ENCODE peak calls at places on chromosomes 3 and 15, in nine cellular contexts. I is neural progenitor cell, K is adrenal gland, W is upper lobe of right lung, J is left lung, G is thoracic aorta, M is brain microvascular endothelial cell, B is hepatocyte, A is heart left ventricle. P is an unnamed sample.

GRCh38 chr3:148175215-148175614 is 522.5 kb upstream of the AGTR1 start:
- DNase-seq in I (no peak), K (no peak), W (no peak), J (no peak), G (no peak), M (no peak), B (no peak), A (no peak), P (peak)

GRCh38 chr3:188449421-188449820 is 295.5 kb downstream of the LPP start:
- DNase-seq in I (no peak), K (no peak), W (no peak), J (no peak), G (no peak), M (no peak), B (no peak), A (no peak), P (no peak)

GRCh38 chr3:170752571-170753155 is 117.3 kb downstream of the RPL22L1 start:
- DNase-seq in I (no peak), K (no peak), W (no peak), J (no peak), G (no peak), M (no peak), B (no peak), A (no peak), P (no peak)

GRCh38 chr3:42578054-42578453 is 3.7 kb downstream of the SEC22C start:
- DNase-seq in I (no peak), K (no peak), W (no peak), J (no peak), G (no peak), M (no peak), B (no peak), A (no peak), P (no peak)

GRCh38 chr3:17632401-17633100 is 109.9 kb downstream of the TBC1D5 start:
- DNase-seq in I (no peak), K (peak), W (no peak), J (no peak), G (no peak), M (peak), B (peak), A (no peak), P (no peak)

GRCh38 chr3:178001670-178002101 is 534.5 kb upstream of the KCNMB2 start:
- DNase-seq in I (no peak), K (no peak), W (no peak), J (no peak), G (no peak), M (no peak), B (no peak), A (no peak), P (no peak)

GRCh38 chr3:146404451-146404850 is 64.9 kb downstream of the PLSCR2 start:
- DNase-seq in I (no peak), K (no peak), W (no peak), J (no peak), G (no peak), M (no peak), B (no peak), A (no peak), P (no peak)

GRCh38 chr3:102400766-102401165 is 34.0 kb upstream of the ZPLD1 start:
- DNase-seq in I (no peak), K (no peak), W (no peak), J (no peak), G (no peak), M (peak), B (no peak), A (no peak), P (no peak)

GRCh38 chr3:150303776-150304175 is 104.3 kb upstream of the TSC22D2 start:
- DNase-seq in I (peak), K (no peak), W (no peak), J (no peak), G (no peak), M (no peak), B (no peak), A (no peak), P (no peak)

GRCh38 chr3:94234177-94234788 is 171.4 kb downstream of the NSUN3 start:
- DNase-seq in I (peak), K (peak), W (no peak), J (no peak), G (no peak), M (peak), B (peak), A (no peak), P (peak)

GRCh38 chr3:48466386-48467109 is 20.0 kb downstream of the ATRIP start:
- DNase-seq in I (no peak), K (peak), W (peak), J (no peak), G (no peak), M (no peak), B (no peak), A (peak), P (no peak)

GRCh38 chr3:50127251-50127671 is 27.9 kb upstream of the SEMA3F start:
- DNase-seq in I (no peak), K (no peak), W (peak), J (peak), G (no peak), M (no peak), B (no peak), A (no peak), P (peak)

GRCh38 chr15:58303236-58303635 is 128.6 kb upstream of the LIPC start:
- DNase-seq in I (no peak), K (no peak), W (no peak), J (no peak), G (no peak), M (no peak), B (no peak), A (no peak), P (no peak)

GRCh38 chr3:32340039-32340438 is 51.6 kb upstream of the CMTM7 start:
- DNase-seq in I (peak), K (peak), W (no peak), J (no peak), G (no peak), M (peak), B (peak), A (no peak), P (no peak)

GRCh38 chr3:31402118-31402517 is 130.6 kb upstream of the STT3B start:
- DNase-seq in I (no peak), K (no peak), W (no peak), J (no peak), G (no peak), M (no peak), B (no peak), A (no peak), P (no peak)

GRCh38 chr3:129123314-129124060 is 1.9 kb upstream of the RAB43 start:
- DNase-seq in I (no peak), K (no peak), W (peak), J (no peak), G (no peak), M (no peak), B (peak), A (no peak), P (peak)

GRCh38 chr3:12895391-12896205 is 54.2 kb upstream of the RPL32 start:
- DNase-seq in I (no peak), K (peak), W (no peak), J (no peak), G (no peak), M (no peak), B (no peak), A (peak), P (no peak)

GRCh38 chr15:92098869-92099268 is 245.4 kb downstream of the SLCO3A1 start:
- DNase-seq in I (peak), K (no peak), W (no peak), J (no peak), G (no peak), M (no peak), B (no peak), A (peak), P (no peak)

GRCh38 chr3:24591661-24592555 is 97.3 kb upstream of the THRB start:
- DNase-seq in I (no peak), K (no peak), W (no peak), J (no peak), G (no peak), M (peak), B (no peak), A (no peak), P (no peak)

GRCh38 chr15:69719527-69719926 is 266.9 kb downstream of the RPLP1 start:
- DNase-seq in I (no peak), K (peak), W (no peak), J (no peak), G (no peak), M (no peak), B (no peak), A (no peak), P (no peak)

GRCh38 chr3:45923755-45924154 is 19.5 kb upstream of the CXCR6 start:
- DNase-seq in I (no peak), K (no peak), W (no peak), J (no peak), G (no peak), M (peak), B (no peak), A (no peak), P (no peak)

GRCh38 chr15:25792128-25792527 is 71.0 kb downstream of the ATP10A start:
- DNase-seq in I (no peak), K (no peak), W (peak), J (no peak), G (no peak), M (no peak), B (no peak), A (no peak), P (no peak)

GRCh38 chr3:99972380-99973104 is 141.8 kb downstream of the FILIP1L start:
- DNase-seq in I (no peak), K (no peak), W (no peak), J (no peak), G (no peak), M (no peak), B (no peak), A (no peak), P (no peak)

DNA sequence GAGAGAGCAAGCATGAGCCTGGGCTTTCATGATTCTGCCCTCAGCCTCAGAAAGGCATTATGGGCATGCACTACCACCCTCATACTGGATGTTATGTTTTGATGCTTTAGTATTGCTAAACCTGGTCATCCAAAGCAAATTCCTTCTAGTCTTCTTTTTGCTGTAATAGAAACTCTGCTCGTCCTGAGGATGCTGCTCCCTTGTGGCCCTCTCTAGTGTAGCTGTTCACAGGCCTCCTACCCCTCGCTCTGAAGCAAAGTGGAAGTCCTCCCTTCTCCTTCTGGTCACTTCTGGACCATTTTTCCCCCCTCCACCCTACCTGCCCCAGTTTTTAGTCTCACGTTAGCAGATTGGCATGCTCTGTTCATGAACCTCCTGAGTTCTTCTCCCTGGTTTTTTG is 22.9 kb upstream of the CCNL1 start:
- DNase-seq in I (no peak), K (no peak), W (no peak), J (no peak), G (no peak), M (peak), B (no peak), A (no peak), P (no peak)
- TF ChIP-seq CTCF in I (no peak), K (no peak), W (no peak), J (no peak), G (no peak), M (peak), B (no peak), A (no peak), P (no peak)

DNA sequence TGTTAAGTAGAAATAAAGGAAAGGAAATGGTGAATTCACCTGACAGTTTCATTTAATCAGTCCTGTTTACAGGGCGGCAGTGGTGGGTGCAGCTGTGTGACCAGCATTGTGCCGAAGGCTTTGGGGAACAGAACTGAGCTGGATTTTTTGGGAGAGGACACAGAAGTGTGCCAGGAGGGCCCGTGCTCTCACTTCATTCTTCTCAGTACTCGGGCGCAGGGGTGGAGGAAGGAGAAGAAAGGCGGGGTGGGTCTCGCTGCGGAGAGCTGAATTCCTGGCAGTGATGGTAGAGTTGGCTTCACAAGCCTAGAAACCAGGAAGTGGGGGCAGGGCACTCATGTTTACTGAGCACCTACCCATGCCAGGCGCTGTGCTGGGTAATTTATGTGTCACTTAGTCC is 64.6 kb downstream of the CRTC3 start:
- DNase-seq in I (no peak), K (peak), W (peak), J (peak), G (peak), M (no peak), B (no peak), A (peak), P (no peak)
- H3K4me3 ChIP-seq in I (no peak), K (no peak), W (peak), J (no peak), G (peak), M (no peak), B (no peak), A (no peak), P (no peak)

GRCh38 chr3:159158213-159158612 is 356.4 kb downstream of the MFSD1 start:
- DNase-seq in I (peak), K (no peak), W (no peak), J (no peak), G (no peak), M (no peak), B (no peak), A (no peak), P (no peak)
- TF ChIP-seq CTCF in I (no peak), K (no peak), W (no peak), J (no peak), G (no peak), M (peak), B (no peak), A (no peak), P (peak)

GRCh38 chr3:192566706-192567290 is 160.5 kb downstream of the FGF12 start:
- DNase-seq in I (peak), K (peak), W (peak), J (no peak), G (peak), M (peak), B (peak), A (peak), P (peak)

GRCh38 chr3:192573240-192573639 is 154.1 kb downstream of the FGF12 start:
- DNase-seq in I (no peak), K (no peak), W (no peak), J (no peak), G (no peak), M (no peak), B (no peak), A (no peak), P (no peak)

GRCh38 chr3:192571197-192571791 is 156.0 kb downstream of the FGF12 start:
- DNase-seq in I (no peak), K (peak), W (peak), J (peak), G (no peak), M (peak), B (no peak), A (peak), P (no peak)

GRCh38 chr3:192570315-192570714 is 157.0 kb downstream of the FGF12 start:
- DNase-seq in I (no peak), K (no peak), W (no peak), J (no peak), G (no peak), M (no peak), B (no peak), A (no peak), P (no peak)

GRCh38 chr3:192570757-192571156 is 156.6 kb downstream of the FGF12 start:
- DNase-seq in I (no peak), K (peak), W (no peak), J (no peak), G (no peak), M (no peak), B (no peak), A (no peak), P (no peak)
- H3K4me3 ChIP-seq in I (no peak), K (no peak), W (peak), J (no peak), G (peak), M (peak), B (no peak), A (peak), P (peak)

GRCh38 chr3:143084856-143085731 is 34.5 kb upstream of the CHST2 start:
- DNase-seq in I (no peak), K (no peak), W (no peak), J (peak), G (no peak), M (peak), B (no peak), A (peak), P (no peak)
- TF ChIP-seq CTCF in I (no peak), K (no peak), W (no peak), J (no peak), G (no peak), M (peak), B (no peak), A (no peak), P (no peak)

DNA sequence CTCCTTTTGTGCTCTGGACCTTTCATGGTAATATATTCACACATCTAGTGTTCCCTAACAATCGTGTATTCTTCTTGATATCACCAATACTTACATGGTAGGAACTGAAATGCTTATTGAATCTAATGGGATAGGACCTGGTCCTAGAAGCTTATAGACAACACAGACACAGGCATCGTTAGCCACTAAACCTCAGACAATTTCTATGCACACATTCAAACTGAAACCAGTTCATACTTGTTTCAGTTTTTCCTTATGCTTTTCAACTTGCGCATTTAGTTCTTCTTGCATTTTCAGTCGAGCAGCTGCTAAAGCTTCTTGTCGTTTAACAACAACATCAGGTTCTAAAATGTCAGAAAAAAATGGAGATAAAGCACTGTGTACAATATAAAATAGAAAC is 2.3 kb downstream of the SELENOS start:
- DNase-seq in I (no peak), K (no peak), W (no peak), J (no peak), G (no peak), M (no peak), B (no peak), A (no peak), P (no peak)
- H3K4me3 ChIP-seq in I (no peak), K (no peak), W (no peak), J (no peak), G (no peak), M (no peak), B (no peak), A (no peak), P (no peak)

P was measured in AG04449.